ENCODE peak calls at places on chromosome 13, in six cellular contexts. J is NB4; E is SW 1271; I is stimulated activated naive CD8-positive, alpha-beta T cell treated with anti-CD3 and anti-CD28 coated beads, Interleukin-15, amount 100 ng/mL, for 72 hours; X is GDM1; V is substantia nigra. B is an unnamed sample.

GRCh38 chr13:30400376-30400775 is 21.9 kb upstream of the UBE2L5 start:
- DNase-seq in J (no peak), E (no peak), I (no peak), X (no peak), V (no peak), B (no peak)

GRCh38 chr13:102132896-102133295 is 269.0 kb downstream of the FGF14 start:
- DNase-seq in J (no peak), E (no peak), I (no peak), X (no peak), V (no peak), B (no peak)

GRCh38 chr13:46751811-46752635 is 44.9 kb downstream of the ESD start:
- DNase-seq in J (peak), E (no peak), I (peak), X (peak), V (no peak), B (no peak)

GRCh38 chr13:44498969-44499368 is 77.2 kb downstream of the TSC22D1 start:
- DNase-seq in J (no peak), E (no peak), I (no peak), X (no peak), V (no peak), B (no peak)

GRCh38 chr13:48094404-48094780 is 512 bp downstream of the MED4 start:
- DNase-seq in J (peak), E (no peak), I (peak), X (no peak), V (no peak), B (no peak)

GRCh38 chr13:45396548-45397095 is 21.6 kb downstream of the SLC25A30 start:
- DNase-seq in J (no peak), E (no peak), I (no peak), X (peak), V (no peak), B (no peak)

GRCh38 chr13:69458013-69458412 is 649.6 kb upstream of the ATXN8OS start:
- DNase-seq in J (no peak), E (no peak), I (no peak), X (no peak), V (no peak), B (no peak)

GRCh38 chr13:99269627-99270252 is 11.6 kb upstream of the GPR18 start:
- DNase-seq in J (peak), E (peak), I (no peak), X (peak), V (no peak), B (no peak)

GRCh38 chr13:21541271-21541670 is 62.7 kb downstream of the MICU2 start:
- DNase-seq in J (no peak), E (no peak), I (no peak), X (no peak), V (no peak), B (no peak)

GRCh38 chr13:84126671-84127171 is 244.4 kb upstream of the SLITRK1 start:
- DNase-seq in J (no peak), E (no peak), I (peak), X (peak), V (no peak), B (no peak)

GRCh38 chr13:96984061-96984508 is 10.2 kb downstream of the OXGR1 start:
- DNase-seq in J (no peak), E (peak), I (no peak), X (no peak), V (no peak), B (no peak)

GRCh38 chr13:48402325-48402962 is 10.5 kb downstream of the LPAR6 start:
- DNase-seq in J (no peak), E (no peak), I (peak), X (no peak), V (no peak), B (no peak)

GRCh38 chr13:93055233-93055632 is 171.4 kb upstream of the GPC6 start:
- DNase-seq in J (no peak), E (no peak), I (no peak), X (no peak), V (no peak), B (no peak)

GRCh38 chr13:48575014-48575413 is 42.1 kb upstream of the RCBTB2 start:
- DNase-seq in J (no peak), E (no peak), I (no peak), X (no peak), V (no peak), B (no peak)

GRCh38 chr13:27076411-27076810 is 95.2 kb downstream of the USP12 start:
- DNase-seq in J (no peak), E (no peak), I (no peak), X (no peak), V (no peak), B (no peak)